ENCODE peak calls at places on chromosomes 16 and 17, in ten cellular contexts. L is breast epithelium, I is GM12878, T is sigmoid colon, B is stomach, H is HL-60, J is upper lobe of left lung, O is HCT116, V is endothelial cell of umbilical vein, W is GM23338. S is an unnamed sample.

GRCh38 chr17:60618854-60619253 is 18.9 kb downstream of the PPM1D start:
- DNase-seq in L (no peak), I (no peak), T (no peak), B (no peak), H (no peak), J (no peak), O (no peak), V (peak), W (no peak), S (no peak)

GRCh38 chr16:188674-189073 is 8.4 kb downstream of the HBQ1 start:
- DNase-seq in L (no peak), I (no peak), T (no peak), B (no peak), H (no peak), J (no peak), O (no peak), V (no peak), W (peak), S (no peak)

GRCh38 chr17:70137451-70138230 is 31.7 kb upstream of the KCNJ2 start:
- DNase-seq in L (no peak), I (peak), T (peak), B (no peak), H (no peak), J (peak), O (no peak), V (peak), W (peak), S (no peak)

GRCh38 chr16:77430360-77430759 is 4.5 kb downstream of the ADAMTS18 start:
- DNase-seq in L (no peak), I (no peak), T (no peak), B (no peak), H (no peak), J (no peak), O (no peak), V (no peak), W (no peak), S (peak)

GRCh38 chr16:85083051-85083639 is 29.1 kb downstream of the CIBAR2 start:
- DNase-seq in L (no peak), I (no peak), T (no peak), B (no peak), H (no peak), J (no peak), O (no peak), V (no peak), W (peak), S (no peak)

GRCh38 chr17:48499248-48499647 is 31.6 kb downstream of the HOXB1 start:
- DNase-seq in L (no peak), I (no peak), T (no peak), B (no peak), H (no peak), J (no peak), O (no peak), V (no peak), W (no peak), S (no peak)

GRCh38 chr17:39213852-39214251 is 11.9 kb downstream of the STAC2 start:
- DNase-seq in L (peak), I (no peak), T (no peak), B (peak), H (no peak), J (peak), O (peak), V (no peak), W (no peak), S (no peak)

GRCh38 chr17:82495844-82496528 is 23.5 kb upstream of the FOXK2 start:
- DNase-seq in L (no peak), I (no peak), T (no peak), B (no peak), H (no peak), J (no peak), O (peak), V (no peak), W (peak), S (no peak)

GRCh38 chr16:80703391-80704071 is 100.9 kb downstream of the CDYL2 start:
- DNase-seq in L (no peak), I (no peak), T (no peak), B (no peak), H (no peak), J (no peak), O (no peak), V (no peak), W (no peak), S (peak)

GRCh38 chr16:50473375-50473945 is 74.7 kb upstream of the NKD1 start:
- DNase-seq in L (no peak), I (peak), T (no peak), B (no peak), H (no peak), J (no peak), O (no peak), V (no peak), W (no peak), S (no peak)

GRCh38 chr17:8859029-8859803 is 8.3 kb downstream of the PIK3R6 start:
- DNase-seq in L (no peak), I (no peak), T (no peak), B (no peak), H (no peak), J (peak), O (no peak), V (no peak), W (no peak), S (no peak)

GRCh38 chr16:70402916-70403659 is 35.8 kb downstream of the ST3GAL2 start:
- DNase-seq in L (no peak), I (no peak), T (no peak), B (no peak), H (peak), J (no peak), O (no peak), V (no peak), W (no peak), S (no peak)

GRCh38 chr16:74740795-74741304 is 33.8 kb downstream of the FA2H start:
- DNase-seq in L (peak), I (no peak), T (peak), B (peak), H (no peak), J (no peak), O (peak), V (no peak), W (no peak), S (no peak)

GRCh38 chr17:72545756-72546155 is 424.9 kb downstream of the SOX9 start:
- DNase-seq in L (no peak), I (no peak), T (no peak), B (no peak), H (no peak), J (no peak), O (no peak), V (no peak), W (no peak), S (no peak)

GRCh38 chr17:40862985-40863733 is 3.9 kb downstream of the KRT12 start:
- DNase-seq in L (no peak), I (no peak), T (no peak), B (no peak), H (no peak), J (no peak), O (no peak), V (peak), W (peak), S (no peak)

GRCh38 chr17:42321555-42321954 is 33.3 kb downstream of the STAT5A start:
- DNase-seq in L (no peak), I (no peak), T (no peak), B (no peak), H (no peak), J (no peak), O (no peak), V (no peak), W (no peak), S (no peak)

GRCh38 chr17:42322382-42323267 is 34.3 kb downstream of the STAT5A start:
- DNase-seq in L (peak), I (peak), T (peak), B (peak), H (peak), J (peak), O (peak), V (peak), W (peak), S (peak)

GRCh38 chr17:42325026-42325425 is 36.7 kb downstream of the STAT5A start:
- DNase-seq in L (no peak), I (no peak), T (peak), B (no peak), H (no peak), J (peak), O (peak), V (peak), W (no peak), S (no peak)

GRCh38 chr17:42317256-42317966 is 29.1 kb downstream of the STAT5A start:
- DNase-seq in L (no peak), I (no peak), T (no peak), B (no peak), H (no peak), J (no peak), O (no peak), V (no peak), W (no peak), S (no peak)

GRCh38 chr17:42323268-42323773 is 35.0 kb downstream of the STAT5A start:
- DNase-seq in L (no peak), I (no peak), T (no peak), B (no peak), H (no peak), J (no peak), O (no peak), V (no peak), W (no peak), S (no peak)
- TF ChIP-seq POLR2AphosphoS5 in L (no peak), I (no peak), T (no peak), B (no peak), H (no peak), J (no peak), O (no peak), V (no peak), W (no peak), S (no peak)

GRCh38 chr17:81473019-81473418 is 39.6 kb downstream of the ACTG1 start:
- DNase-seq in L (no peak), I (no peak), T (no peak), B (peak), H (no peak), J (no peak), O (no peak), V (no peak), W (no peak), S (no peak)

GRCh38 chr17:81469266-81469665 is 43.3 kb downstream of the ACTG1 start:
- DNase-seq in L (no peak), I (no peak), T (no peak), B (no peak), H (no peak), J (no peak), O (no peak), V (no peak), W (no peak), S (no peak)

GRCh38 chr17:81471804-81472456 is 40.7 kb downstream of the ACTG1 start:
- DNase-seq in L (peak), I (no peak), T (peak), B (no peak), H (no peak), J (no peak), O (peak), V (peak), W (peak), S (no peak)

GRCh38 chr17:81470270-81470943 is 42.2 kb downstream of the ACTG1 start:
- DNase-seq in L (no peak), I (no peak), T (no peak), B (no peak), H (no peak), J (no peak), O (no peak), V (no peak), W (no peak), S (no peak)

DNA sequence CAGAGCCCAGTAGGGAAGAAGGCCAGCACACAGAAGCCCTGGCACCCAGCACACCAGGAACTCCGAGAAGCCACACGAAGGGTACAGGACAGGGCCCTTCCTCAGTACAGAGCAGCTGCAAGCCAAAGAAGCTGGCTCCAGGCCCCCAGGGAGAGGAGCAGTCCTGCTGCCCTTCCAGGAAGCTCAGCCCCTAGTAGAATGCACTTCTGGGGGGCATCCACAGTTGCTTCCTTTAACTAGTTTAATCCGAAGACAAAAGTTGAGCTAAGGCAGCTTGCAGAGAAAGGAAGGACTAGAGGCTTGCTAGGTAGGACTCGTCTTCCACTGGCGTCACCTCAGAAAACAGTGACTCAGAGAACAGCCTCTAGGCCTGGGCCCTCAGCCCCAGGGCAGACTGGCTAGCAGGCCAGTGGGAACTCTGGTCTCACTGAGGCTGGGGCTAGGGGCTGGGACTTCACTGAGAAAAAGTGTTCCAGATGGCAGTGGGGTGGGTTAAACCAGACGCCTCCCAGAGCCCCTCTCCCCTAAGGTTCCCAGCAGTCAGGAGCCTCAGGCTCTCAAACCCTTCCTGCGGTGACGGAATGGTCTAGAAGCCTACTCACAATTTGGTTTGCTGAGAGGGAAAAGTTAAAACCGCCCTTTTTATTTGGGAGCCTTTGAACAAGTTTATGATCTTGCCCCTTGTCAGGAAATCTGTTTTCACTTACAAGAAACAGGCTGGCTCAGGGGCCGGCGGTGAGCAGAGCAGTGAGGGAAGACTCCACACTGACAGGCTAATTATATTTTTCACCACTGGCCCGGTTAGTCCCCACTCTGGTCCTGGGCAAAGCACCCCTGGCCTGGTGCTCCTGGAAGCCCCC is 41.4 kb downstream of the ACTG1 start:
- DNase-seq in L (no peak), I (no peak), T (no peak), B (no peak), H (no peak), J (no peak), O (no peak), V (no peak), W (no peak), S (no peak)
- H3K4me3 ChIP-seq in L (peak), I (no peak), T (peak), B (no peak), H (no peak), J (no peak), O (peak), V (no peak), W (no peak), S (no peak)

GRCh38 chr16:69311115-69311532 is at the start of gene VPS4A:
- DNase-seq in L (peak), I (peak), T (peak), B (peak), H (peak), J (peak), O (peak), V (peak), W (peak), S (peak)
- TF ChIP-seq POLR2AphosphoS5 in L (peak), I (peak), T (peak), B (peak), H (no peak), J (peak), O (peak), V (peak), W (peak), S (peak)

GRCh38 chr16:14014284-14014625 is 56.9 kb upstream of the MRTFB start:
- DNase-seq in L (no peak), I (no peak), T (no peak), B (no peak), H (no peak), J (no peak), O (no peak), V (no peak), W (no peak), S (no peak)
- H3K4me3 ChIP-seq in L (no peak), I (no peak), T (no peak), B (no peak), H (no peak), J (peak), O (no peak), V (no peak), W (no peak), S (peak)

GRCh38 chr17:75516255-75516618 is at the start of gene TSEN54:
- DNase-seq in L (peak), I (peak), T (peak), B (peak), H (peak), J (peak), O (peak), V (peak), W (peak), S (peak)
- TF ChIP-seq POLR2AphosphoS5 in L (no peak), I (no peak), T (no peak), B (no peak), H (no peak), J (no peak), O (peak), V (peak), W (peak), S (no peak)

DNA sequence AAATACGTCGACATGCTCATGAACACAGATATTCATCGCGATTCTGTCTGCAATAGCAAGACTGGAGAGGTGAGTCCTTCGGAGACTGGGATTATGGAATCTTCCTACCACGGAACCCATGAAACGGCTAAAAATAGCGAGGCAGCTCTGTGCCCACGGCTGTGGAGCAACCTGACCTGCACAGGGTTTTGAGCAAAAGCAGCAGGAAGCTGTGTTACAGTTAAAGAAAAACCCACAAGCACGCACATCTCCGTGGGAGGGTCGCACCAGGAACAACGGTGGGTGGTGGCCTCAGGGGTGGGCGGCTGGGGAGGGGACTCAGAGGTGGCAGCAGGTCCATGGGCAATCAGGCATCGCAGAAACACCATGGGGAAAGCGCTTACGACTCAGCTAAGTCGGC is 24.8 kb downstream of the SLC38A10 start:
- DNase-seq in L (no peak), I (no peak), T (no peak), B (no peak), H (no peak), J (no peak), O (no peak), V (no peak), W (no peak), S (no peak)
- H3K4me3 ChIP-seq in L (no peak), I (no peak), T (no peak), B (no peak), H (no peak), J (no peak), O (no peak), V (no peak), W (no peak), S (no peak)

GRCh38 chr17:3048727-3049471 is 14.5 kb downstream of the OR1D5 start:
- DNase-seq in L (peak), I (peak), T (peak), B (peak), H (peak), J (peak), O (peak), V (peak), W (peak), S (peak)
- TF ChIP-seq POLR2AphosphoS5 in L (peak), I (no peak), T (peak), B (peak), H (no peak), J (peak), O (peak), V (peak), W (peak), S (peak)

GRCh38 chr17:28663723-28664122 is 1.7 kb downstream of the SUPT6H start:
- DNase-seq in L (no peak), I (no peak), T (no peak), B (no peak), H (no peak), J (no peak), O (no peak), V (no peak), W (no peak), S (no peak)
- H3K4me3 ChIP-seq in L (no peak), I (peak), T (no peak), B (peak), H (no peak), J (no peak), O (no peak), V (no peak), W (no peak), S (no peak)

DNA sequence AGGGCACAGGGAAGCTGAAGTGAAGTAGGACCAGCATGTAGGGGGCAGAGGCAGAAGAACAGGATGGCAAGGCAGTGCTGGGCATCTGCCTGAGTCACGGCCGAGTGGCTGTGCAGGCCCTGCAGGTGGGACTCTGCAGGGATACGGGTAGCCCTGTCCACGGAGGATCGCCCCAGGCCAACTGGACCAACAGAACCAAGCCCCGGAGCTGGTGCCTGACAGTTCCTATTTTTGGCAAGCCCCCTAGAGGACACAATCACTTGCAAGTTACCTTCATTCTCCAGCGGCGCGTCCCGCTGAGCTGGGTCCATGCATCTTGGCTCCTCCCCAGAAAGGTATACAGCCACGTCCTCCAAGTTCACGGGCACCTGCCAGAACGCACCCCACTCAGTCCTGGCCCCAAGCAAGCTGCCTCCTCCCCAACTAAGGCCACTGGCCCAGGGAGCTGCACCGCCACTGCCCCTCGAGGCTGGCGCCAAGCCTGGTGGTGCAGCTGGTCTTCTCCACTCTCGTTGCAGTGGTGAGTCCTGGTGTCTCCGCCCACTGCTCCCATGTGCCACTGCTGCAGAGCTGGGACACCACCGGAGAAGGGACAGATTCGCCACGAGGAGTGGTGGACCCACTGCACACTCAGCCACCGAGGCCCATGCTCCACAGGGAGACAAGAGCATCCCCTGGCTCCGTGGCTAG is 6.6 kb downstream of the ZNF500 start:
- DNase-seq in L (no peak), I (no peak), T (no peak), B (no peak), H (no peak), J (no peak), O (no peak), V (no peak), W (no peak), S (no peak)
- TF ChIP-seq POLR2AphosphoS5 in L (no peak), I (no peak), T (no peak), B (no peak), H (no peak), J (no peak), O (no peak), V (no peak), W (no peak), S (no peak)

S was measured in esophagus muscularis mucosa.